ENCODE peak calls at places on chromosome 1, in eight cellular contexts. E, X, T, V, L, K, B and S are unnamed samples.

GRCh38 chr1:24551910-24552571 is 3.8 kb upstream of the NCMAP start:
- DNase-seq in E (no peak), X (no peak), T (no peak), V (no peak), L (no peak), K (no peak), B (no peak), S (peak)

GRCh38 chr1:167137285-167138192 is 43.7 kb downstream of the STYXL2 start:
- DNase-seq in E (no peak), X (no peak), T (no peak), V (no peak), L (no peak), K (no peak), B (no peak), S (no peak)

GRCh38 chr1:82401116-82401515 is 600.4 kb downstream of the ADGRL2 start:
- DNase-seq in E (no peak), X (no peak), T (no peak), V (no peak), L (no peak), K (no peak), B (no peak), S (no peak)

GRCh38 chr1:228283476-228284147 is 75.8 kb downstream of the OBSCN start:
- DNase-seq in E (no peak), X (no peak), T (no peak), V (no peak), L (no peak), K (no peak), B (no peak), S (no peak)

GRCh38 chr1:158999301-159000069 is 10.2 kb upstream of the IFI16 start:
- DNase-seq in E (no peak), X (no peak), T (peak), V (peak), L (no peak), K (no peak), B (no peak), S (no peak)

GRCh38 chr1:213688655-213689054 is 299.1 kb upstream of the PROX1 start:
- DNase-seq in E (no peak), X (no peak), T (no peak), V (no peak), L (no peak), K (no peak), B (no peak), S (no peak)

GRCh38 chr1:200473698-200474371 is 64.0 kb upstream of the ZNF281 start:
- DNase-seq in E (no peak), X (no peak), T (no peak), V (no peak), L (peak), K (no peak), B (no peak), S (no peak)

GRCh38 chr1:35560256-35561225 is 2.9 kb downstream of the NCDN start:
- DNase-seq in E (no peak), X (no peak), T (no peak), V (no peak), L (no peak), K (no peak), B (no peak), S (no peak)

GRCh38 chr1:231981675-231982074 is 355.1 kb downstream of the DISC1 start:
- DNase-seq in E (no peak), X (no peak), T (no peak), V (no peak), L (no peak), K (no peak), B (no peak), S (no peak)